ENCODE peak calls at places on chromosome 1, in five cellular contexts. D is PC-9, U is GM23338, M is astrocyte, N is ascending aorta. Z is an unnamed sample.
A peak's percentile ranks its signal among the peaks of the same experiment; 100 is the strongest.

GRCh38 chr1:239786464-239786863 is 305.2 kb upstream of the FMN2 start:
- DNase-seq in D (no peak), U (peak; percentile 70), M (no peak), N (no peak), Z (no peak)

GRCh38 chr1:160813215-160813614 is 17.2 kb downstream of the LY9 start:
- DNase-seq in D (peak; percentile 50), U (no peak), M (peak; percentile 5), N (no peak), Z (peak; percentile 90)

GRCh38 chr1:161069201-161069685 is 448 bp downstream of the ARHGAP30 start:
- DNase-seq in D (no peak), U (no peak), M (no peak), N (no peak), Z (no peak)

GRCh38 chr1:240021709-240022108 is 70.0 kb upstream of the FMN2 start:
- DNase-seq in D (no peak), U (no peak), M (no peak), N (no peak), Z (no peak)

GRCh38 chr1:181036107-181036843 is 2.5 kb downstream of the MR1 start:
- DNase-seq in D (no peak), U (no peak), M (no peak), N (no peak), Z (no peak)

GRCh38 chr1:206921772-206922265 is at the start of gene FCMR:
- DNase-seq in D (no peak), U (no peak), M (no peak), N (no peak), Z (no peak)

GRCh38 chr1:119626841-119627240 is 21.2 kb downstream of the ZNF697 start:
- DNase-seq in D (no peak), U (no peak), M (peak; percentile 65), N (peak; percentile 82), Z (no peak)

GRCh38 chr1:100862591-100862990 is 32.1 kb downstream of the EXTL2 start:
- DNase-seq in D (no peak), U (no peak), M (peak; percentile 96), N (no peak), Z (no peak)

GRCh38 chr1:244349103-244349531 is 102.6 kb downstream of the ADSS2 start:
- DNase-seq in D (no peak), U (no peak), M (peak; percentile 92), N (no peak), Z (peak; percentile 56)

GRCh38 chr1:6627841-6628545 is 3.3 kb downstream of the THAP3 start:
- DNase-seq in D (no peak), U (no peak), M (no peak), N (no peak), Z (no peak)

GRCh38 chr1:55311979-55312378 is 96.8 kb upstream of the USP24 start:
- DNase-seq in D (no peak), U (no peak), M (no peak), N (no peak), Z (no peak)

GRCh38 chr1:66292341-66292740 is 241.6 kb upstream of the SGIP1 start:
- DNase-seq in D (no peak), U (no peak), M (no peak), N (no peak), Z (no peak)

GRCh38 chr1:91099746-91100621 is 78.1 kb upstream of the ZNF644 start:
- DNase-seq in D (peak; percentile 42), U (no peak), M (peak; percentile 35), N (no peak), Z (no peak)

GRCh38 chr1:21255284-21255942 is 34.9 kb downstream of the ECE1 start:
- DNase-seq in D (peak; percentile 75), U (peak; percentile 97), M (peak; percentile 57), N (peak; percentile 96), Z (peak; percentile 54)

GRCh38 chr1:183957216-183957830 is 80.2 kb downstream of the COLGALT2 start:
- DNase-seq in D (no peak), U (no peak), M (no peak), N (no peak), Z (no peak)

GRCh38 chr1:87786861-87787548 is 458.3 kb downstream of the LMO4 start:
- DNase-seq in D (no peak), U (no peak), M (no peak), N (no peak), Z (no peak)

GRCh38 chr1:244450597-244451538 is 841 bp downstream of the ADSS2 start:
- DNase-seq in D (peak; percentile 55), U (peak; percentile 42), M (peak; percentile 70), N (peak; percentile 75), Z (peak; percentile 43)

GRCh38 chr1:109929588-109930251 is 19.1 kb downstream of the CSF1 start:
- DNase-seq in D (no peak), U (no peak), M (no peak), N (no peak), Z (no peak)

GRCh38 chr1:39196244-39197215 is 8.0 kb upstream of the MACF1 start:
- DNase-seq in D (no peak), U (no peak), M (peak; percentile 68), N (no peak), Z (no peak)

GRCh38 chr1:181175356-181175755 is 86.9 kb downstream of the IER5 start:
- DNase-seq in D (no peak), U (no peak), M (no peak), N (peak; percentile 28), Z (no peak)

GRCh38 chr1:26280333-26281042 is 602 bp downstream of the SH3BGRL3 start:
- DNase-seq in D (peak; percentile 24), U (peak; percentile 37), M (peak; percentile 38), N (no peak), Z (peak; percentile 76)

GRCh38 chr1:178310685-178311105 is 186.1 kb downstream of the CLEC20A start:
- DNase-seq in D (peak; percentile 15), U (peak; percentile 90), M (peak; percentile 65), N (no peak), Z (peak; percentile 61)

GRCh38 chr1:230986976-230987375 is 8.1 kb downstream of the ARV1 start:
- DNase-seq in D (no peak), U (no peak), M (peak; percentile 73), N (no peak), Z (peak; percentile 65)

GRCh38 chr1:234553241-234554156 is 56.5 kb downstream of the IRF2BP2 start:
- DNase-seq in D (no peak), U (no peak), M (peak; percentile 98), N (peak; percentile 56), Z (no peak)

DNA sequence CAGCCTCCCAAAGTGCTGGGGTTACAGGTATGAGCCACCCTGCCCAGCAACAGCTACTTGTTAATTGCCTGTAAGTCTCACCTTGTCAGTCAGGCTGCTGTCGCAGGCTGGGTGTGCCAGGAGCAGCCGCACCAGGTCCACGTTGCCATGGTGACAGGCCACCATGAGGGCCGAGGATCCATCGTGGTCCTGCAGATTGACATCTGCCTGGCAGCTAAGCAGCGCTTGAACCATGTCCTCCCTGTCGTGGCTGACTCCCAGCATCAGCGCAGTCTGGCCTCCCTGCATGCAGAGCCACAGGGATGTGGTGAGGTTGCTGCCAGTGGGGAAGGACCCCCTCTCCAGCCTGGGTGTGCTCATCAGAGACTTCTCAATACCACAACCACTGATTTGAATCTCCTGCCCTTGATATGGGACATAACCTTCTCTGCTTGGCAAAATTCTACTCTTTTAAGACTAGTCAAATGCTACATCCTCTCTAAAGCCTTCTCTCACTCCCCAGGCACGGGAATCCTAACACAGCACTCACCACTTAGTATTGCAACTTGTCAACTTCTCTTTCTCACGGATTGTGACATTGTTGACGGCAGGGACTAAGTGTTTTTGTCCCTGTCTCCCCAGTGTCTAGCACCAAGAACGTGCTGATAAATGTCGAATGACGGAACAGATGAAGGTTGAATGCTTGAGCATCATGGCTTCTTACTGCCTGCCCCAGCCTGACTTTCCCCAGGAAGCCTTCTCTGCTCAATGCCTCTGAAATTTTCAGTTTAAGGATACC is 52.9 kb downstream of the L1TD1 start:
- DNase-seq in D (no peak), U (peak; percentile 66), M (no peak), N (no peak), Z (no peak)
- H3K27ac ChIP-seq in D (no peak overlapping the region), U (no peak overlapping the region), M (no peak overlapping the region), N (no peak overlapping the region), Z (no peak overlapping the region)

DNA sequence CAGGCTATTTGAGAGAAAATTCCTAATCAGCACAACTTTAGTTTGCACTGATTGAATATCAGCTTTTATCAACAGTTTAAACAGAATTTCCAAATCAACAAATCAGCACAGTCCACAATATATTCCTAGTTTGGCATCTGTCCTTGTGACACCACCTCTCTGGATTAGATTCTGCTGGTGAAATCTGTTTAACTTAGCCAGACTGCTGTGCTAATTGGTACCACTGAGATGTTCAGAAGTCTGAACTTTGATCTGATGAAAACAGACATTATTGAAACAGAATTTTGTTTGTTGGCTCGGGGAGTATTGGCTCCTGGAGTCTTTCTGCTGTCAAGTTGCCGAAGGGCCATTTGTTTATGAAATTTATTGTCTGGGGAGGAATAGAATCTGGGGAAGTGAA is 17.0 kb upstream of the NGF start:
- DNase-seq in D (no peak), U (no peak), M (no peak), N (no peak), Z (no peak)
- H3K27ac ChIP-seq in D (no peak overlapping the region), U (no peak overlapping the region), M (no peak overlapping the region), N (no peak overlapping the region), Z (no peak overlapping the region)

DNA sequence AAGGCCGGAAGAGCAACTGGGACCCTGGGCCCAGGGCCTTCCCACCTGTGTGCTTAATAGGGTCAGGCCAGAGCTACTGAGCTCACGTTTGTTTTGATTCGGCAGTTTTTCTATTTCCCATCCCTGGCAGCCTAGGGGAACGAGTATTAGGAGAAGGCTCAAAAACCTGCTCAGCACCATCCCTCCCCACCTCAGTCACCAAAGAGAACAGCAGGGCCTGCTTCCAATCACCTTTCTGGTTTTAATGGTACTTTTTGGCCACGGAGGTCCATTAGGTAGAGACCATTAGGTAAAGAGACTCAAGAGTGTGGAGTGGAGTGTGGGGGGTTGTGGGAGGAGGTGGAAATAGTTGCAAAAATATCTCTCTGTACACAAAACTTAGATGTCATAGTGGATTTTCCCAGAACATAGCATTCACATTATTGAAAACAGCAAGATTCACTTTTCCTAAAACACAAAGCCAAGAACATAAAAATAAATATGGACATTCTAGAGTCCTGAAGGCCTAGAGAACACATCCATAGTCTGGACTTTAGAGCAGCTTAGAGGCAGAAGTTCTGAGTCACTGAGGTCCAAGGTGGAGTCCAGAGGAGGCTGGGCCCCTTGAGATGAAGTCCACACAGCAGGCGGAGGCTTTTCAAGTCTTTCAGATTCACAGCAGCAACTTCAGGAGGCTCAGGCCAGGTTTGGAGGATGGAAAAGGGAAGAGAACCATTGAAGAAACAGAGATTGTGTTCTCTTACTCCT is 19.5 kb downstream of the NUAK2 start:
- DNase-seq in D (no peak), U (no peak), M (no peak), N (no peak), Z (no peak)
- H3K27ac ChIP-seq in D (peak overlapping the region; percentile 68), U (peak overlapping the region; percentile 100), M (peak overlapping the region; percentile 100), N (peak overlapping the region; percentile 10), Z (peak overlapping the region; percentile 85)

DNA sequence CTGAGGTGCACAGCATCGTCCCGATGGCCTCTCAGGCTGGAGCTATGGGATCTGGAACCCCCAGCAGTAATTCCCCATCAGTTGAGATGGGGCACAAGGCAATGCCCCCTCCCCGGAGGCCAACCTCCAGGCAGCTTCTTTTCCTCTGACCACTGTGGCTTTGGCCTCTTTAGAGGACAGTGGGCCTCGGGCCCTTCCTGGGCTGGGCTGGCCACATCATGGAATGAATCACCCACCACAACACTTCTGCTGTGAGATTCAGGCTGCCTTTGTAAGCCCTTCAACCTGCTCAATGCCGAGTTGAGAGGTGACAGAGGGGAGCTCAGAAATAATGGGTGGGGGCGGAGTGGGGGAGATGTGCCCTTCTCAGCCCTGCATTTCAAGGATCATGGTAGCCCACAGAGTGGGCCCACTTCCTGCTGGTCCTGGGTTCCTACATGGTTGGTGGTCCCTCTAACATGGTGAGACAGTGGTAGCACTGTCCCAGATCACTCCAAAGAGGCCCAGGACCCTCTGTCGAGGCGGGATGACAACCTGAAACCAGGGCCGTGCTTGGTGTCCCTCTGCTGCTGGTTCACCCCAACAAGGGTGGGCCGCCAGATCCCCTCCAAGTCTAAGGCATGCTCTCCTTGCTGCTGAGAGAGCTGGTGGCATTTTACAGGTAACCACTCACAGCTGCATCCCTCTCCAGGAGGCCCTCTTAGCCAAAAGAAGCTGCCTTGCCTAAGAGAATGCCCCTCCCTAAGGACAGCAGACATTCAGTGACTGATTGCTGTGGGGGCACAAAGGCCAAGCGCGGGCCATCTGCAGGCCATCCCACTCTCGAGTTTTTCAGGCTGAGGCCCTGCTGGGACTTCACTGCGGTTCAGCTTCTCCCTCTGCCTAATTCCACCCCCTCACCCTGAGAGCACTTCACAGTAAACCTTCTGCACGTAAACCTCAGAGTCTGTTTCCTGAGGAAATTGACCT is 29.7 kb upstream of the EVA1B start:
- DNase-seq in D (peak; percentile 71), U (no peak), M (peak; percentile 78), N (no peak), Z (no peak)
- H3K27ac ChIP-seq in D (peak overlapping the region; percentile 97), U (no peak overlapping the region), M (peak overlapping the region; percentile 98), N (peak overlapping the region; percentile 84), Z (peak overlapping the region; percentile 92)